ENCODE peak calls at places on chromosome X, in eight cellular contexts. C is heart left ventricle; H is CD4-positive, CD25-positive, alpha-beta regulatory T cell; U is HepG2; G is left lung; D is aorta; T is heart right ventricle; S is right cardiac atrium. V is an unnamed sample.

GRCh38 chrX:18119856-18120255 is 100.8 kb downstream of the BEND2 start:
- ATAC-seq in T (no peak), G (no peak), U (no peak), H (no peak), C (no peak), D (no peak), S (no peak), V (no peak)

GRCh38 chrX:140916891-140917290 is 85.5 kb upstream of the SPANXB1 start:
- ATAC-seq in G (no peak), C (no peak), H (no peak), T (no peak), U (no peak), S (no peak), D (no peak), V (no peak)

GRCh38 chrX:750812-751211 is 120.2 kb downstream of the SHOX start:
- ATAC-seq in D (no peak), H (no peak), C (no peak), G (no peak), U (no peak), S (no peak), T (no peak), V (no peak)

GRCh38 chrX:40104649-40105015 is 6.9 kb upstream of the BCOR start:
- ATAC-seq in U (no peak), G (no peak), D (peak), C (peak), T (peak), S (peak), H (peak), V (peak)

GRCh38 chrX:154013001-154013421 is 6.7 kb downstream of the IRAK1 start:
- ATAC-seq in H (no peak), S (peak), C (no peak), T (peak), D (no peak), U (peak), G (peak), V (no peak)

GRCh38 chrX:43446752-43447151 is 209.3 kb upstream of the MAOA start:
- ATAC-seq in C (no peak), G (no peak), U (no peak), D (no peak), T (no peak), H (no peak), S (no peak), V (no peak)

GRCh38 chrX:96004386-96004785 is 680.3 kb upstream of the DIAPH2 start:
- ATAC-seq in H (no peak), U (no peak), C (no peak), S (no peak), D (no peak), T (no peak), G (no peak), V (no peak)

GRCh38 chrX:110142096-110142495 is 139.2 kb downstream of the TMEM164 start:
- ATAC-seq in C (peak), S (peak), G (no peak), T (no peak), U (no peak), D (no peak), H (no peak), V (no peak)

GRCh38 chrX:107861056-107861455 is 35.4 kb downstream of the MID2 start:
- ATAC-seq in G (no peak), D (no peak), S (no peak), C (no peak), H (no peak), U (no peak), T (no peak), V (no peak)

GRCh38 chrX:13627306-13627705 is 25.6 kb upstream of the TCEANC start:
- ATAC-seq in H (no peak), D (no peak), S (no peak), C (no peak), G (no peak), T (no peak), U (no peak), V (no peak)

GRCh38 chrX:155046811-155047528 is 20.3 kb downstream of the FUNDC2 start:
- ATAC-seq in U (no peak), S (no peak), C (no peak), H (no peak), D (no peak), T (no peak), G (no peak), V (no peak)

GRCh38 chrX:44265559-44265958 is 77.9 kb downstream of the EFHC2 start:
- ATAC-seq in G (no peak), C (no peak), T (no peak), D (no peak), H (no peak), U (no peak), S (no peak), V (no peak)

GRCh38 chrX:2595258-2595657 is 94.5 kb upstream of the DHRSX start:
- ATAC-seq in D (no peak), C (no peak), T (no peak), H (no peak), G (no peak), S (no peak), U (no peak), V (no peak)

GRCh38 chrX:136856050-136856449 is 24.5 kb downstream of the RBMX start:
- ATAC-seq in C (no peak), U (no peak), S (no peak), G (no peak), T (no peak), H (no peak), D (no peak), V (no peak)

GRCh38 chrX:139078342-139078741 is 366.8 kb upstream of the FGF13 start:
- ATAC-seq in G (no peak), S (no peak), U (no peak), H (no peak), T (no peak), D (no peak), C (no peak), V (no peak)

GRCh38 chrX:85516131-85516530 is 136.7 kb upstream of the POF1B start:
- ATAC-seq in S (no peak), G (no peak), D (no peak), T (no peak), U (no peak), C (no peak), H (no peak), V (no peak)

GRCh38 chrX:40227111-40227510 is 129.4 kb upstream of the BCOR start:
- ATAC-seq in T (no peak), C (no peak), G (no peak), H (no peak), S (no peak), D (no peak), U (no peak), V (no peak)

GRCh38 chrX:69016220-69016941 is 148.9 kb downstream of the PJA1 start:
- ATAC-seq in C (peak), G (no peak), T (peak), H (no peak), S (peak), D (no peak), U (no peak), V (peak)

GRCh38 chrX:68853665-68854251 is 24.9 kb downstream of the EFNB1 start:
- ATAC-seq in T (no peak), U (peak), G (no peak), H (no peak), C (no peak), D (no peak), S (no peak), V (no peak)

GRCh38 chrX:101357166-101357795 is 8.7 kb upstream of the TIMM8A start:
- ATAC-seq in D (no peak), C (no peak), U (peak), G (no peak), H (no peak), T (no peak), S (no peak), V (no peak)

GRCh38 chrX:103830848-103831247 is 1.2 kb downstream of the RAB9B start:
- ATAC-seq in S (peak), T (peak), D (no peak), G (no peak), H (no peak), C (peak), U (no peak), V (no peak)

GRCh38 chrX:17595456-17596035 is 141.7 kb upstream of the SCML1 start:
- ATAC-seq in S (no peak), T (no peak), H (no peak), U (no peak), C (no peak), G (peak), D (no peak), V (no peak)

GRCh38 chrX:105315301-105315700 is 94.8 kb upstream of the TEX13A start:
- ATAC-seq in S (no peak), D (no peak), H (no peak), U (no peak), C (no peak), T (no peak), G (no peak), V (no peak)

GRCh38 chrX:120504569-120504968 is 35.5 kb upstream of the LAMP2 start:
- ATAC-seq in H (no peak), C (no peak), U (no peak), D (no peak), T (no peak), G (no peak), S (no peak), V (no peak)

GRCh38 chrX:107845625-107846024 is 20.0 kb downstream of the MID2 start:
- ATAC-seq in G (no peak), C (peak), T (peak), S (peak), U (no peak), H (no peak), D (no peak), V (no peak)

GRCh38 chrX:15475486-15475885 is 17.6 kb downstream of the PIR start:
- ATAC-seq in G (no peak), S (no peak), C (no peak), T (no peak), U (no peak), H (no peak), D (no peak), V (no peak)

GRCh38 chrX:15471016-15471415 is 22.1 kb downstream of the PIR start:
- ATAC-seq in D (no peak), C (peak), T (peak), H (peak), G (peak), S (peak), U (peak), V (peak)

GRCh38 chrX:15474058-15474457 is 19.1 kb downstream of the PIR start:
- ATAC-seq in U (no peak), C (no peak), H (no peak), T (no peak), S (no peak), D (no peak), G (peak), V (no peak)

GRCh38 chrX:15472523-15472922 is 20.6 kb downstream of the PIR start:
- ATAC-seq in C (no peak), H (no peak), T (no peak), G (peak), S (no peak), U (no peak), D (no peak), V (no peak)

DNA sequence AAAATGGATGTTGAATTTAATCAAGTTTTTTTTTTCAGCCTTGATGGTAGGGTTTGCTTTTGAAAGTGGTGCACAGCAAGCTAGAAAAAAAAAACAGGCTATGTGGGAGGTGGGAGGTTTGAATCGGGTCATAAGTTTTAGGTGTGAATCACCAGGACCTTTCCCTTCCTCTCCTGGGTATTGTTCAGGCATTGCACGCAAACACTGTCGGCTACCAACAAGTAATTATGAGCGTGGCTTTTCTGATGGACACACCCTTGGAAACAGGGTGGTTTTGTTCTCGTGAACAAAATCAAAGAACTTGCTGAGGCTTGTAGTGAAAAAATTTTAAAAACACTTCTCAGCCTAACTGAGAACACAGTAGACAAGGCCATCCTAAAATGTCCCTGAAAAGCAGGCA is 18.1 kb downstream of the PIR start:
- ATAC-seq in T (no peak), C (no peak), H (no peak), G (no peak), U (no peak), S (peak), D (no peak), V (peak)
- H3K4me3 ChIP-seq in T (no peak), C (no peak), H (no peak), G (no peak), U (no peak), S (no peak), D (no peak), V (no peak)

GRCh38 chrX:23003121-23003520 is 3.4 kb downstream of the DDX53 start:
- ATAC-seq in T (no peak), S (no peak), U (no peak), C (no peak), D (no peak), H (no peak), G (no peak), V (no peak)
- H3K4me3 ChIP-seq in T (no peak), S (no peak), U (no peak), C (no peak), D (no peak), H (no peak), G (no peak), V (no peak)

DNA sequence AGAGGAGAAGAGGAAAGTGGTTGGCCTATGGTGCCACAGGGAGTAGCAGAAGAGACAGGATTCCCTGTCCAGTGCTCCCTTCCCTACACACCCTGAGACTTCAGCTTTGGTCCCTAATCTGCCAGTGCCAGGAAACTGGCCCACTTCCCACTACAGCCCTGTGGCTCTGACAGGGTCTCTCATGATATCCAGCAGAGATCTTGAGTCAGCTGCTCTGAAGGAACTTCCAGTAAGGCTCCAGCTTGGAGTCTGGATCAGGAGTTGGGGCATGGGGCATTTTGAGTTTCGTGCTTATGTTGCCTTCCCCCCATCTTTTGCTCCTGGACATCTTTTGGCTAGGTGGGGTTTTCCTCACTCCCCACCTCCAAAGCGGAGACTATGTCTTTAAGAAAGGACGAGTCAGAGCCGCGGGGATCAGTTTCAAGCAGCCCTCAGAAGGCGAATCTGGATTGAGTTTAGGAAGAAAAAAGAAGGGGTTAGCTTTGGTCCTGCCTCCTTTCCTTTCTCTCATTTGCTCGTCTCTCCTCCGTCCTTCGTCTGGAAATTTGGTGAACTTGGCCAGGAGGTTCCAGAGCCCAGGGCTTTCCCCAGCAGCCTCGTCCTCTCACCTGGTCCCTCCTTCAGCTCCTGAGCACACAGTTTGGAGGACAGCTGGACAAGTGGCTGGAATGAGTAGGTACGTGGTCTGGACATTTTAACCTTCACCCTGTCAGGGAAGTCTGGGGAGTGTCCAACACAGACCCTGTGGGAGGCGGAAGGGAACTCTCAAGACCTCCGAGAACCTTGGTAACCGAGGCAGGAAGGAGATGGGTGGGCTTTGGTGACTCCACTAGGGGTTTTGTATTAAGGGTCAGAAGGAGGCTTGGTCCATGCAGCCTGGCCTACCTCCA is 104.4 kb downstream of the RTL5 start:
- ATAC-seq in C (no peak), D (no peak), G (no peak), U (no peak), T (no peak), S (no peak), H (no peak), V (no peak)
- H3K4me3 ChIP-seq in C (no peak), D (peak), G (no peak), U (no peak), T (no peak), S (no peak), H (no peak), V (peak)

DNA sequence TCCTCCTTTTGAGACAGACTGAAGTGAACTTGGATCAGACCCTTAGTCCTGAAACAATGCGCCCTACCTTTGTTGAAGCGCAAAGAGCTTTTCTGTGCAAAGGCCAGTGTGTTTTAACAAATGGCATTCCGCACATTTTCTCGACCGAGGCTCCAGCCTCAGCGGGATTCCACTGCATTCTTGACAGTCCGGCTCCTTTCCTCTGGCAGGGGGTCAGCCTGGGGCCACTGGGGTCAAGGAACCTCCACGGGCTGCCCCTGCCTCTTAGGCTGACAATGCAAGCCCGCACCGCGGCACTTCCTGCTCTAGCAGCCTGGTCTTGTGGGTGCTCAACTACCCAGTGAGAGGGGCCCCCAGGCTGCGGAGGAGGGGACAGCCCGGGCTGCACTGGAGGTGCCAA is 47.2 kb upstream of the TFDP3 start:
- ATAC-seq in G (peak), S (no peak), H (no peak), C (no peak), T (no peak), D (no peak), U (peak), V (no peak)
- H3K4me3 ChIP-seq in G (no peak), S (no peak), H (no peak), C (no peak), T (no peak), D (no peak), U (no peak), V (no peak)

GRCh38 chrX:55340896-55341433 is 76.2 kb upstream of the PAGE3 start:
- ATAC-seq in C (no peak), D (no peak), H (no peak), S (no peak), G (no peak), T (no peak), U (no peak), V (no peak)

GRCh38 chrX:55342533-55343501 is 78.1 kb upstream of the PAGE3 start:
- ATAC-seq in G (peak), U (peak), H (peak), D (peak), S (peak), T (peak), C (peak), V (no peak)
- H3K4me3 ChIP-seq in G (no peak), U (no peak), H (no peak), D (no peak), S (no peak), T (no peak), C (no peak), V (no peak)